ENCODE peak calls at places on chromosomes 1 and 21, in seven cellular contexts. R is adrenal gland, D is neural progenitor cell, O is fibroblast of mammary gland, V is right lobe of liver, U is AG10803, H is cardiac fibroblast. B is an unnamed sample.

GRCh38 chr1:230366504-230366915 is 59.6 kb downstream of the PGBD5 start:
- DNase-seq in R (no peak), D (no peak), O (no peak), V (no peak), U (no peak), H (no peak), B (no peak)

GRCh38 chr1:153432874-153433681 is 16.8 kb downstream of the S100A7A start:
- DNase-seq in R (peak), D (no peak), O (no peak), V (no peak), U (no peak), H (no peak), B (no peak)

GRCh38 chr1:201088901-201089525 is 23.2 kb downstream of the CACNA1S start:
- DNase-seq in R (no peak), D (no peak), O (no peak), V (no peak), U (no peak), H (no peak), B (no peak)

GRCh38 chr1:33045814-33046213 is 9.1 kb upstream of the AK2 start:
- DNase-seq in R (no peak), D (no peak), O (no peak), V (no peak), U (no peak), H (peak), B (no peak)

GRCh38 chr1:68919070-68919469 is 422.2 kb upstream of the DEPDC1 start:
- DNase-seq in R (no peak), D (no peak), O (peak), V (no peak), U (no peak), H (peak), B (no peak)

GRCh38 chr1:98516306-98516705 is 145.2 kb upstream of the SNX7 start:
- DNase-seq in R (no peak), D (no peak), O (no peak), V (no peak), U (no peak), H (no peak), B (no peak)

GRCh38 chr1:61227857-61228557 is 145.6 kb downstream of the NFIA start:
- DNase-seq in R (no peak), D (no peak), O (peak), V (no peak), U (no peak), H (no peak), B (no peak)

GRCh38 chr21:32412998-32413504 is 545 bp downstream of the EVA1C start:
- DNase-seq in R (peak), D (no peak), O (no peak), V (peak), U (no peak), H (peak), B (no peak)

GRCh38 chr1:42730002-42730401 is 10.0 kb downstream of the CLDN19 start:
- DNase-seq in R (no peak), D (no peak), O (no peak), V (no peak), U (no peak), H (no peak), B (no peak)

GRCh38 chr1:172325562-172325961 is 94.9 kb upstream of the C1orf105 start:
- DNase-seq in R (no peak), D (no peak), O (peak), V (no peak), U (peak), H (peak), B (no peak)

GRCh38 chr21:16082038-16082816 is 352.4 kb downstream of the USP25 start:
- DNase-seq in R (no peak), D (peak), O (peak), V (no peak), U (peak), H (peak), B (no peak)

DNA sequence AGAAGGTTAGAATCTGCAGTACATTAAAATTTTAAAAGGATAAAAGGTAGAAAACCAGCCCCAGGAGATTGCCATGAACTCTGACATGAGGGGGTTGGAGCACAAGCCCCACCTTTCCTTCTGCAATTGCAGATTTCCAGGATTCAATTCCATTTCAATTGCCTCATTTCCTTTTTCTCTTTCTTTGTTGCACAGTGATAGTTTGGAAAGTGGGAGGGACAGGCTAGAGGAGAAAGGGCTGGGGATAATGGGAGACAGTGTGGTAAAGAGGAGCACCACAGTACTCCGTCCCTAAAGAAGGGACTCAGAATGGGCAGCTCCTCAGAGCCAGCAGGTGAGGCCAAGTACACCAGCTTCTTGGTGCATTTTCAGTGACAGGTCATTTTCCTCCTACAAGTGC is 238.5 kb upstream of the RAB4A start:
- DNase-seq in R (no peak), D (no peak), O (peak), V (no peak), U (no peak), H (peak), B (no peak)
- TF ChIP-seq CTCF in R (no peak), D (no peak), O (no peak), V (no peak), U (no peak), H (no peak), B (no peak)

GRCh38 chr21:45952974-45953373 is 28.6 kb upstream of the COL6A1 start:
- DNase-seq in R (no peak), D (no peak), O (no peak), V (no peak), U (no peak), H (no peak), B (no peak)
- H3K4me3 ChIP-seq in R (no peak), D (no peak), O (no peak), V (no peak), U (no peak), H (no peak), B (no peak)

DNA sequence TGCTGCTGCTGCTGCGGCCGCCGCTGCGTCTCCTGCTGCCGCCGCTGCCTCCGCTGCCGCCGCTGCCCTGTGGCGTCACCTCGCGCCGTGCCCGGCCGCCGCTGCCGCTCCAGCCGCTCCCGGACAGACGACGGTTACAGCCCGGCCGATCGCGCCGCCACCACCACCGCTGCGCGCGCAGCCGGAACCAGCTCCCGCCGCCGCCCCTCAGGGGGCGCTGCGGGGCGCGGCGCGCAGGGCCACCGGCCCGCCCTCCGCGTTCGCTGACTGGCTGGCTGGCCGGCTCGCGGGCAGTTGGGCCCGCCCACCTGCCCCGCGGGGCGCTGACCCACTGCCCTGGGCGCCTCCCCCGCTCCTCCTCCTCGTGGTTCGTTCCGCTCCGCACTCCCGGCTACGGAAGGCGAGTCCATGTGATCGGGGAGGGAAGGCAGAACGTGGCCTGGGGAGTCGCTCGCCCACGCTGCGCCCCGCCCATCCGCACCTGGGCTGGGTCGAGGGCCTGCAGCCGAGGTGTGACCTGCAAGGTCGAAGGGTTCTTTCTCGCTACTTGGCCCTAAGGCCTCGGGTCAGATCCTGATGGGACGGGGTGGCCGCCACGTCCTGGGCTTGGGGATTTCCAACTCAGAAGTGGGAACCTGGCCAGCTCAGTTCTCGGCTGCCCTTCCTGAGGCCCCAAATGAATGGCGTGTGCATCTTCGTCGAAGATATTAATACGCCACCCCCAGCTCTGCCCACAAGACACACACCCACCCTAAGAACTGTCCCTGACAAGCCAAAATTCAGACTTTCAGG is at the start of gene PTP4A2:
- DNase-seq in R (peak), D (peak), O (peak), V (peak), U (peak), H (peak), B (peak)
- TF ChIP-seq CTCF in R (no peak), D (peak), O (no peak), V (peak), U (no peak), H (no peak), B (no peak)

DNA sequence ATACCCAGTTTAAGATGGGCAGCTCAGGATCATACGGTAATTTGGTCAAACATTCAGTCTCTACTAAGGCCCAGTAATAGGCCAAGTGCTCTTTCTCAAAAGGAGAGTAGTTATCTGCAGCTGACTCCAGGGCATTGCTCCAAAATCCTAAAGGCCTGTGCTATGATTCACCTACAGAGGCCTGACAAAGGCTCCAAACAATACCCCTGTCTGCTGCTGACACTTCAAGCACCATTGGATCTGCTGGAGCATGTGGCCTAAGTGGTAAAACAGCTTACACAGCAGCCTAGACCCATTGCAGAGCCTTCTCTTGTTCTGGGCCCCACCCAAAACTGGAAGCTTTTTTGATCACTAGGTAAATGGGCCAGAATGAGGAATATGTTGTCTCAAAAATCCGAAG is 22.8 kb downstream of the SLAMF7 start:
- DNase-seq in R (no peak), D (no peak), O (no peak), V (no peak), U (no peak), H (peak), B (no peak)
- H3K4me3 ChIP-seq in R (no peak), D (no peak), O (no peak), V (no peak), U (no peak), H (no peak), B (no peak)

GRCh38 chr1:25020173-25020840 is 90.2 kb upstream of the RUNX3 start:
- DNase-seq in R (no peak), D (no peak), O (no peak), V (no peak), U (no peak), H (no peak), B (no peak)

GRCh38 chr1:25023190-25023578 is 93.1 kb upstream of the RUNX3 start:
- DNase-seq in R (no peak), D (no peak), O (no peak), V (no peak), U (no peak), H (no peak), B (no peak)

GRCh38 chr1:25020851-25021585 is 90.9 kb upstream of the RUNX3 start:
- DNase-seq in R (no peak), D (no peak), O (no peak), V (no peak), U (no peak), H (no peak), B (no peak)

GRCh38 chr1:25022361-25023189 is 92.5 kb upstream of the RUNX3 start:
- DNase-seq in R (peak), D (no peak), O (peak), V (peak), U (peak), H (peak), B (no peak)

DNA sequence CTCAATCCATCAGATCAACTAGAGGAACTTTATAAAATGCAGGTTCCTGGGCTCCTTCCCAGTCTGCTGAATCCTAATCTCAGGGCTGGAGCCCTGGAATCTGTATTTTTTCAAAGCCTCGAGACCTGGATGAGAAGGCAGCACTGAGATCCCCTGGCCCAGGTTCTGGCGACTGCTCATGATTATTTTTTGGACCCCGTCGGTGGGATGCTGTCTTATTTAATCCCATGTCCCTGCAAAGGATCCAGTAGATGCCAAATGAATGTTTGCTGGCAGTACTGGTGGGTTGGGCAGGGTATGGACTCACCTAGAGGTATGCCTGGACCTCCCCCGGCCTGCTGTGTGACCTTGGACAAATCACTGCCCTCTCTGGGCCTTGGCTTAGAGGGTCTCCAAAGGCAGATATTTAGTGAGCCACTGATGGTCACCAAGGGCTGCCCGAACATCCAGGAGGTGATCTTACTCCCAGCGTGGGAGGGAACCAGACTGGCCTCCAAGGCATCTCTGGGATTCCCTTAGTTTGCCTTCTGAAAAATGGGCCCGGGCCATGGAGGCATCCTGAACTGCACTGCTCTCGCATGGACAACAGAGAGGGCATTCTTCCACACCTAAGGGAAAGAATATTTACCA is 91.6 kb upstream of the RUNX3 start:
- DNase-seq in R (no peak), D (no peak), O (no peak), V (no peak), U (no peak), H (no peak), B (no peak)
- TF ChIP-seq CTCF in R (no peak), D (no peak), O (no peak), V (no peak), U (no peak), H (no peak), B (no peak)

DNA sequence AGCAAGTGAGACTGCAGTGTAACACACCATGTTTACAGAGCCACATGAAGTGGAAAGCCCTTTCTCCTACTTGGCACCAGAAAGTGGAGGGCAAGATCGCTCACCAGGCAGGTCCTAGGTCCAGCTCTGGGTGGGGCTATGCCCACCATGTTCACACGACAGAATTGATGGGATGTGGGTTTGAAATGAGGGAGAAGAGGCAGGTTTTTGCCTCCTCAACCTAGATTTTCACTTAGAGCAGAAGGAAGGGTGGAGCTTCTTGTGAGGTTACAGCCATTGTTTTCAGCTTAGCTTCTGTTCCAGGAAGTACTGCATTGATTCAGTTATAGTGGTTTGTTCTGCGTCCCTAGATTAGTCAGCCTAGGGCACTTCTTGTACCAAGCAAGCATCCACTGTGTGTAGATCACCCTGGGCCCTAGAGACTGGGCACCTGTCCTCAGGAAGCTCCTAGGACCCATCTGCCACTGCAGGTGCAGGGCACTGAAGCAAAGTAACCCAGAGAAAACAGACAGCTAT is 2.3 kb downstream of the CD53 start:
- DNase-seq in R (no peak), D (no peak), O (no peak), V (no peak), U (no peak), H (peak), B (no peak)
- H3K4me3 ChIP-seq in R (no peak), D (no peak), O (no peak), V (peak), U (no peak), H (no peak), B (no peak)

DNA sequence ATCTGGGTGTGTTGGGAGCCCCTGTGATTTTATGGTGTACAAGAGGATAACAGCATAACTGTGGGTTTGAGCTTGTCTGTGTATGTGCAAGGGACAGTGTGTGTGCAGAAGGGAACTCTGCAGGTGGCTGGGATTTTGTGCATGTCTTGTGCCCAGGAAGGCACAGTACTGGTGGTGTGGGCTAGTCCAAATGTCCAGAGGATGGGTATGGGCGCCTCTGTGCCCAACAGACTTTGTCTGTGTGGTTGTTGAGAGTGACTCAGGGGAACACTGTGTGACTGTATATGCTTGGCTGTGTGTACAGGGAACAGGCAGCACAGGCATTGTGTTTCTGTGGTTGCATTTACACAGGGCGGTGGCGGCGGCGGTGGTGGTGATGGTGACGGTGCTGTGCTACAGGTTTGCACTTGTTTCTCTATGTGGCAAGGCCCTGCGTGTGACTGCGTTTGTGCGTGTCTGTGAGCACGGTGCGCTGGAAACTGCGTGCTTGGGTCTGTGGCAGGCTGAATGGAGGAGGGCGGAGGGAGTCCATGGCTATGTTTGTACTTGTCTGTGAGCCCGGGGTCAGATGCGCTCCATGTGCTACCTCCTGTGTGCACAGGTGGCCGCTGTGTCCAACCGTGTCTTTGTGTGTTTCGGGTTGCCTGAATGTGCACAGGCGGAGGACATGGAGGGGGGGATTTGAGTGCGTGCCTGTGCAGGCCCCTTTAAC is 32.3 kb upstream of the WASF2 start:
- DNase-seq in R (no peak), D (no peak), O (peak), V (no peak), U (no peak), H (no peak), B (no peak)
- TF ChIP-seq CTCF in R (no peak), D (no peak), O (no peak), V (no peak), U (no peak), H (no peak), B (no peak)

GRCh38 chr1:207862241-207862787 is 48.6 kb downstream of the CD34 start:
- DNase-seq in R (no peak), D (no peak), O (peak), V (no peak), U (peak), H (peak), B (no peak)

GRCh38 chr1:207867136-207868081 is 43.5 kb downstream of the CD34 start:
- DNase-seq in R (peak), D (no peak), O (no peak), V (peak), U (no peak), H (no peak), B (no peak)

GRCh38 chr1:207861442-207862177 is 49.3 kb downstream of the CD34 start:
- DNase-seq in R (no peak), D (no peak), O (no peak), V (no peak), U (peak), H (no peak), B (no peak)

GRCh38 chr1:207866471-207867135 is 44.3 kb downstream of the CD34 start:
- DNase-seq in R (peak), D (no peak), O (peak), V (peak), U (peak), H (peak), B (no peak)

DNA sequence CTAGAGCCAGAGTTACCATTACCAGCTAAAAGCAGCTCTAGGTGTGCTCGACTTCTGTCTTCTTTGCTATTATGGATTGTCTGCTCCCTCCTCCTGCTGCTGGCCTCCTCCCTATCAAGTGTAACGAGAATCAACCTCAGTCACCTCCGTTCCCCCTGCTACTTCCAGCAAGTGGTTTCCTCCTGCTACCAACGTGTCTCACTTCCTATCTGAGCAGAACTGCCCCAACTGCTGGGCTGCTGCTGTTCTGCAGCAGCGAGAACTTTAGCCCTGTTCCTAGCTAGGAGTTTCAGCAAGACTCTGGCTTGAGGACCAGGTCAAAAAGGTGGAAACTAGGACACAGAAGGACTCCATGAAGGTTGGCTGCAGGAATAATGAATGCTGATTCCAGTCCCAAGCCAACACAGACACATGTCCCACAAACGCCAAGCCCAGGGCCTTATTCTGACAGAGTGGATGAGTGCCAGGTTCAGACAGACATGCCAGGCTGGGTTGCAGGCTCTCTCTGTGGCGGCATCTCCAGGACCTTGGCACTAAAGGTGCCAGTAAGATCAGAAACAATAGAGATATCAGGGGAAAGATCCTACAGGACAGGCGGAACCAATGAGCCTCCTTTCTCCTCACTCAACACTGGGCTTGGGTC is 46.9 kb downstream of the CD34 start:
- DNase-seq in R (no peak), D (no peak), O (no peak), V (no peak), U (no peak), H (no peak), B (no peak)
- H3K4me3 ChIP-seq in R (no peak), D (no peak), O (no peak), V (no peak), U (no peak), H (no peak), B (no peak)

GRCh38 chr1:26537951-26538352 is 8.4 kb downstream of the RPS6KA1 start:
- DNase-seq in R (no peak), D (peak), O (peak), V (no peak), U (peak), H (peak), B (no peak)
- TF ChIP-seq CTCF in R (peak), D (peak), O (peak), V (peak), U (peak), H (peak), B (peak)

DNA sequence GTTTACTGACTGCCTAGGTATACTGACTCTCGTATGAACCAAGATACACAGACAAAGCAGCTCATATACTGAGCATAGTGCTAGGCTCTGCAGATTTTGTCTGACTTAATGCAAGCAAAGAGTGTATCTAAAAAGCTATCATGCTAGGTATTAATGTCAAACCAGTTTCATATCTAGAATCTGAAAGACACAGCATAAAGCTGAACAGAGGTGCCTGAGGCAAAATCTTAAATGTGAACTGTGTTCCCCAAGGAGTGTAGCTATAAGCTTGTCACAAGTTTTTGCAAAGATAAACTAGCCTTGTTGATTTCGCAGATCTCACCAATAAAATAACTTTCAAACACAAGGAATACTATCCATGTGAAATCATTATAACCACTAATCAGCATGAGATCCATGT is 18.1 kb downstream of the JAK1 start:
- DNase-seq in R (no peak), D (no peak), O (no peak), V (no peak), U (no peak), H (no peak), B (no peak)
- H3K4me3 ChIP-seq in R (no peak), D (no peak), O (no peak), V (no peak), U (no peak), H (no peak), B (no peak)

B was measured in epithelial cell of proximal tubule.